ENCODE peak calls at places on chromosomes 13 and 19, in seven cellular contexts. E is right lobe of liver, L is body of pancreas, M is IMR-90, K is A549, P is K562, H is HepG2. D is an unnamed sample. For H3K4me1, the result is how much of the 10 kb centered on the place peaks cover.

GRCh38 chr19:52527954-52528326 is 472 bp downstream of the ZNF808 start:
- ATAC-seq in P (peak), M (peak), L (peak), E (peak), H (peak), K (no peak), D (peak)

GRCh38 chr19:4035018-4035566 is 27.6 kb downstream of the PIAS4 start:
- ATAC-seq in M (no peak), P (no peak), K (peak), L (no peak), H (peak), E (peak), D (no peak)

GRCh38 chr19:13051581-13052165 is 51.0 kb downstream of the LYL1 start:
- ATAC-seq in K (peak), M (no peak), H (no peak), L (peak), E (peak), P (peak), D (peak)

GRCh38 chr13:44402902-44403719 is 29.5 kb downstream of the SERP2 start:
- ATAC-seq in E (no peak), K (no peak), M (no peak), H (no peak), P (no peak), L (peak), D (no peak)

GRCh38 chr13:57114945-57115344 is 25.8 kb upstream of the PRR20A start:
- ATAC-seq in M (no peak), L (no peak), K (no peak), H (no peak), P (no peak), E (peak), D (no peak)

GRCh38 chr13:32897296-32897695 is 118.9 kb upstream of the KL start:
- ATAC-seq in L (no peak), M (no peak), P (no peak), H (no peak), K (no peak), E (no peak), D (no peak)

GRCh38 chr19:20028611-20029010 is 10.7 kb downstream of the ZNF682 start:
- ATAC-seq in M (no peak), P (no peak), H (no peak), L (no peak), K (no peak), E (no peak), D (no peak)

GRCh38 chr19:29812080-29812880 is 489 bp downstream of the CCNE1 start:
- ATAC-seq in K (peak), L (no peak), E (no peak), H (peak), P (no peak), M (peak), D (no peak)

GRCh38 chr19:7625763-7626372 is 3.5 kb downstream of the XAB2 start:
- ATAC-seq in H (no peak), E (no peak), P (no peak), K (no peak), M (no peak), L (no peak), D (no peak)

GRCh38 chr13:28329395-28330158 is 165.4 kb downstream of the FLT1 start:
- ATAC-seq in K (no peak), H (no peak), M (peak), P (no peak), L (no peak), E (peak), D (peak)

GRCh38 chr19:1616875-1617274 is 11.6 kb upstream of the UQCR11 start:
- ATAC-seq in H (no peak), M (no peak), L (no peak), P (no peak), E (no peak), K (no peak), D (no peak)

GRCh38 chr19:1613808-1614570 is 8.7 kb upstream of the UQCR11 start:
- ATAC-seq in H (no peak), P (no peak), E (no peak), K (no peak), L (no peak), M (no peak), D (no peak)

GRCh38 chr19:1615156-1615765 is 10.0 kb upstream of the UQCR11 start:
- ATAC-seq in K (no peak), P (no peak), M (no peak), H (no peak), E (no peak), L (no peak), D (no peak)

GRCh38 chr19:1618157-1619093 is 13.2 kb upstream of the UQCR11 start:
- ATAC-seq in E (peak), K (peak), H (peak), M (peak), L (peak), P (peak), D (no peak)

GRCh38 chr19:1616396-1616795 is 11.1 kb upstream of the UQCR11 start:
- ATAC-seq in H (no peak), M (peak), E (no peak), K (no peak), L (no peak), P (no peak), D (peak)
- TF ChIP-seq POLR2A in H (no peak), M (no peak), E (no peak), K (no peak), L (no peak), P (no peak), D (no peak)

GRCh38 chr13:50645092-50645491 is 198.4 kb downstream of the DLEU7 start:
- ATAC-seq in M (no peak), H (no peak), P (no peak), L (no peak), E (no peak), K (no peak), D (no peak)
- H3K4me1 ChIP-seq in M (under half), H (under half), P (under half), L (under half), E (under half), K (under half), D (under half)

GRCh38 chr13:70622785-70623184 is 514.5 kb upstream of the KLHL1 start:
- ATAC-seq in H (no peak), L (no peak), P (no peak), E (no peak), K (no peak), M (no peak), D (no peak)

GRCh38 chr13:70623260-70623659 is 515.0 kb upstream of the KLHL1 start:
- ATAC-seq in K (no peak), H (no peak), M (no peak), L (no peak), E (peak), P (no peak), D (no peak)
- TF ChIP-seq CTCF in K (peak), H (peak), M (peak), L (peak), E (peak), P (peak), D (no peak)

GRCh38 chr19:16325671-16326400 is 1.2 kb downstream of the KLF2 start:
- ATAC-seq in K (no peak), H (no peak), E (no peak), P (no peak), L (no peak), M (no peak), D (no peak)

GRCh38 chr19:16327501-16327900 is 2.9 kb downstream of the KLF2 start:
- ATAC-seq in L (no peak), M (no peak), E (no peak), K (no peak), P (no peak), H (no peak), D (no peak)

GRCh38 chr19:16325161-16325527 is 518 bp downstream of the KLF2 start:
- ATAC-seq in M (peak), H (no peak), E (peak), P (peak), L (peak), K (peak), D (peak)

GRCh38 chr19:16327131-16327450 is 2.5 kb downstream of the KLF2 start:
- ATAC-seq in P (no peak), L (no peak), H (no peak), M (no peak), E (no peak), K (no peak), D (no peak)

DNA sequence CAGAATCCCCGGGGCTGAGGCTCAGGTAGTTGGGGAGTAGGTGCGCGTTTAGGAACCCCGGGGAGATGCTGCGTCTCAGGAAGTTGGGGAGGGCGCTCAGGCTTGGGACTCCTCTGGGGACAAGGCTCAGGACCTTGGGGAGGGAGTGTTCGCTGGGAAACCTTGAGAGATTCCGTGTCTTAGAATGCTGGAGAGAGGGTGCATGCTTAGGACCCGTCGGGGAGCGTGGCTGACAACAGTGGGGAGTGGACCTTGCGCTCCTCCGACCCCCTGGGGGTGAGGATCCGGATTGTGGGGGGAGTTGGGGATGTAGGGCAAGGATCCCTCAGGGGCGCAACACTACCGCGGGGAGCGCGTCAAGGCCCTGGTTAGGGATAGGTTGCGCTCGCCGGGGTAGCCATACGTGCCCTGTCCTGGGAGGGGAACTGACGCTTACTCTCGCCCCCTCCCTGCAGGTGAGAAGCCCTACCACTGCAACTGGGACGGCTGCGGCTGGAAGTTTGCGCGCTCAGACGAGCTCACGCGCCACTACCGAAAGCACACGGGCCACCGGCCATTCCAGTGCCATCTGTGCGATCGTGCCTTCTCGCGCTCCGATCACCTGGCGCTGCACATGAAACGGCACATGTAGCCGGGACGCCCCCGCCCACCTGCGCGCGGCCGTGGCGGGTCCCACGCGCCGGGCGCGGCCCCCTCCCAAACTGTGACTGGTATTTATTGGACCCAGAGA is 1.9 kb downstream of the KLF2 start:
- ATAC-seq in K (no peak), L (no peak), M (no peak), E (no peak), H (no peak), P (no peak), D (no peak)
- TF ChIP-seq POLR2A in K (no peak), L (no peak), M (peak), E (no peak), H (no peak), P (no peak), D (peak)

DNA sequence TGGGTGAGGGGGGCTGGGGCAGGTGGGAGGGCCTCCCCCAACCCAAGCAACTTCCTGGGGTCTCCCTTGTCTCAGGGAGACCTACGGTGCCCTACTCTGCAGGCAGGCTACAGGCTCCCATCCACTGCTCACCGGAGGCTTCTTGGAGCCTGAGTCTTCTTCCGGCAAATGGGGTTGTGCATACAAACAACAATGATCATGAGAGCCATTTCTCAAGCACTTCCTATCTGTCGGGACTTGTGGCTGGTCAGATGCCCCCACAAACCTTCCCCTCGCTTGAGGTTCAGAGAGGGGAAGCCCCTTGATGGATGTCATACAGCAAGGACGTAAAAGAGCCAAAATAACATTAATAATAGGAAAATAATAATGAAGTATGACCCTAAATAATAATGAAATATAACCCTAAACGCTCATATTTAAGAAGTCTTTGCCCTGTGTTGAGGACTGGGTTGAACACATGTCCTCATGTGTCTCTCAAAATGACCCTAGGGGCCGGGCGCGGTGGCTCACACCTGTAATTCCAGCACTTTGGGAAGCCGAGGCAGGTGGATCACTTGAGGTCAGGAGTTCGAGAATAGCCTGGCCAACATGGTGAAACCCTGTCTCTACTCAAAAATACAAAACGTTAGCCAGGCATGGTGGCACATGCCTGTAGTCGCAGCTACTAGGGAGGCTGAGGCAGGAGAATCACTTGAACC is 727 bp downstream of the CD37 start:
- ATAC-seq in P (no peak), M (no peak), L (no peak), H (no peak), E (no peak), K (no peak), D (no peak)
- H3K4me1 ChIP-seq in P (half or more), M (under half), L (under half), H (under half), E (under half), K (under half), D (under half)

D was measured in gastroesophageal sphincter.